ENCODE peak calls at places on chromosome 21, in four cellular contexts. X is stimulated activated CD8-positive, alpha-beta memory T cell treated with anti-CD3 and anti-CD28 coated beads, Interleukin-2, amount 100 ng/mL, for 48 hours; P is activated CD4-positive, alpha-beta T cell treated with anti-CD3 and anti-CD28 coated beads, Interleukin-2, amount 50 U/mL, for 1 hour; H is substantia nigra. S is an unnamed sample.

GRCh38 chr21:37792046-37792445 is 124.2 kb downstream of the KCNJ6 start:
- DNase-seq in X (no peak), P (no peak), H (no peak), S (no peak)

GRCh38 chr21:43922949-43923348 is 57.9 kb downstream of the AGPAT3 start:
- DNase-seq in X (no peak), P (no peak), H (no peak), S (no peak)

GRCh38 chr21:41974752-41975053 is 20.9 kb upstream of the C2CD2 start:
- DNase-seq in X (no peak), P (no peak), H (no peak), S (no peak)

GRCh38 chr21:35150562-35151226 is 101.6 kb upstream of the RUNX1 start:
- DNase-seq in X (no peak), P (no peak), H (no peak), S (peak; percentile 86)

GRCh38 chr21:36860736-36861594 is 105.5 kb downstream of the HLCS start:
- DNase-seq in X (no peak), P (no peak), H (no peak), S (peak; percentile 90)

GRCh38 chr21:31235671-31236450 is 108.2 kb downstream of the TIAM1 start:
- DNase-seq in X (no peak), P (no peak), H (no peak), S (no peak)

GRCh38 chr21:24076179-24076578 is 1531.1 kb downstream of the MRPL39 start:
- DNase-seq in X (no peak), P (no peak), H (no peak), S (no peak)

GRCh38 chr21:38831526-38832467 is 26.1 kb downstream of the ETS2 start:
- DNase-seq in X (no peak), P (peak; percentile 7), H (no peak), S (peak; percentile 92)

GRCh38 chr21:41564871-41565281 is 56.9 kb upstream of the TMPRSS2 start:
- DNase-seq in X (no peak), P (no peak), H (no peak), S (peak; percentile 89)

GRCh38 chr21:42489006-42489563 is 6.9 kb downstream of the RSPH1 start:
- DNase-seq in X (no peak), P (no peak), H (no peak), S (no peak)

GRCh38 chr21:36927718-36928117 is 38.8 kb downstream of the HLCS start:
- DNase-seq in X (peak; percentile 48), P (peak; percentile 73), H (peak; percentile 85), S (peak; percentile 86)

GRCh38 chr21:44914176-44914874 is 6.4 kb downstream of the ITGB2 start:
- DNase-seq in X (peak; percentile 57), P (peak; percentile 32), H (no peak), S (no peak)

GRCh38 chr21:34990842-34991241 is 58.3 kb downstream of the RUNX1 start:
- DNase-seq in X (no peak), P (no peak), H (no peak), S (no peak)

GRCh38 chr21:40215941-40216340 is 348.7 kb downstream of the PCP4 start:
- DNase-seq in X (no peak), P (no peak), H (no peak), S (no peak)

GRCh38 chr21:32611471-32611997 is 643 bp downstream of the CFAP298 start:
- DNase-seq in X (peak; percentile 29), P (peak; percentile 28), H (no peak), S (peak; percentile 50)

GRCh38 chr21:41769521-41769920 is 2.7 kb upstream of the RIPK4 start:
- DNase-seq in X (no peak), P (no peak), H (no peak), S (no peak)

GRCh38 chr21:39048064-39048463 is 135.2 kb downstream of the PSMG1 start:
- DNase-seq in X (no peak), P (no peak), H (no peak), S (peak; percentile 97)